ENCODE peak calls at places on chromosomes 16 and 17, in eight cellular contexts. L, P, E, M, C, I, A and F are unnamed samples.

GRCh38 chr17:50565559-50566350 is 5.2 kb downstream of the CACNA1G start:
- DNase-seq in L (no peak), P (no peak), E (no peak), M (no peak), C (no peak), I (no peak), A (no peak), F (no peak)

GRCh38 chr17:15453782-15454181 is 13.6 kb downstream of the CDRT4 start:
- DNase-seq in L (no peak), P (no peak), E (no peak), M (no peak), C (no peak), I (no peak), A (no peak), F (no peak)

GRCh38 chr16:74029122-74029805 is 267.4 kb upstream of the PSMD7 start:
- DNase-seq in L (no peak), P (no peak), E (no peak), M (no peak), C (no peak), I (no peak), A (no peak), F (no peak)

GRCh38 chr16:11472410-11472809 is 114.3 kb downstream of the LITAF start:
- DNase-seq in L (no peak), P (no peak), E (no peak), M (no peak), C (no peak), I (no peak), A (no peak), F (no peak)

GRCh38 chr17:13495423-13495822 is 106.3 kb downstream of the HS3ST3A1 start:
- DNase-seq in L (no peak), P (no peak), E (no peak), M (no peak), C (no peak), I (no peak), A (no peak), F (no peak)

GRCh38 chr16:86929149-86929871 is 351.0 kb downstream of the FOXL1 start:
- DNase-seq in L (peak; percentile 80), P (no peak), E (no peak), M (no peak), C (no peak), I (peak; percentile 96), A (no peak), F (no peak)

GRCh38 chr17:75105269-75106080 is 4.3 kb upstream of the ARMC7 start:
- DNase-seq in L (no peak), P (no peak), E (no peak), M (no peak), C (peak; percentile 70), I (peak; percentile 95), A (peak; percentile 55), F (no peak)

GRCh38 chr16:2468725-2469398 is 2.2 kb upstream of the NTN3 start:
- DNase-seq in L (no peak), P (no peak), E (no peak), M (no peak), C (no peak), I (no peak), A (no peak), F (no peak)

GRCh38 chr16:49236216-49236615 is 45.4 kb downstream of the CBLN1 start:
- DNase-seq in L (no peak), P (no peak), E (no peak), M (no peak), C (no peak), I (no peak), A (no peak), F (no peak)

GRCh38 chr17:2521257-2521656 is 9.6 kb upstream of the METTL16 start:
- DNase-seq in L (no peak), P (no peak), E (no peak), M (peak; percentile 7), C (no peak), I (no peak), A (no peak), F (no peak)

GRCh38 chr16:31467151-31467550 is 4.8 kb upstream of the TGFB1I1 start:
- DNase-seq in L (peak; percentile 70), P (no peak), E (no peak), M (no peak), C (no peak), I (no peak), A (no peak), F (no peak)

GRCh38 chr16:10637337-10638037 is 57.1 kb upstream of the EMP2 start:
- DNase-seq in L (no peak), P (no peak), E (no peak), M (no peak), C (no peak), I (no peak), A (no peak), F (no peak)

GRCh38 chr17:58536541-58536940 is 22.1 kb upstream of the MTMR4 start:
- DNase-seq in L (no peak), P (no peak), E (no peak), M (no peak), C (no peak), I (no peak), A (no peak), F (no peak)

GRCh38 chr16:12796498-12796897 is 7.2 kb downstream of the CPPED1 start:
- DNase-seq in L (no peak), P (no peak), E (no peak), M (no peak), C (no peak), I (no peak), A (no peak), F (no peak)

GRCh38 chr17:79686476-79686875 is 44.3 kb upstream of the ENPP7 start:
- DNase-seq in L (no peak), P (no peak), E (no peak), M (no peak), C (no peak), I (no peak), A (no peak), F (no peak)

GRCh38 chr16:4899474-4899846 is 37.5 kb downstream of the PPL start:
- DNase-seq in L (no peak), P (no peak), E (no peak), M (no peak), C (no peak), I (no peak), A (no peak), F (no peak)

GRCh38 chr16:87897563-87898505 is 28.5 kb upstream of the SLC7A5 start:
- DNase-seq in L (no peak), P (no peak), E (no peak), M (no peak), C (no peak), I (no peak), A (no peak), F (no peak)

GRCh38 chr17:8994319-8994718 is 27.0 kb upstream of the NTN1 start:
- DNase-seq in L (peak; percentile 87), P (peak; percentile 40), E (no peak), M (no peak), C (no peak), I (peak; percentile 47), A (peak; percentile 20), F (no peak)

GRCh38 chr17:34117332-34117731 is 137.8 kb upstream of the CCL2 start:
- DNase-seq in L (no peak), P (no peak), E (peak; percentile 86), M (no peak), C (no peak), I (no peak), A (no peak), F (no peak)

DNA sequence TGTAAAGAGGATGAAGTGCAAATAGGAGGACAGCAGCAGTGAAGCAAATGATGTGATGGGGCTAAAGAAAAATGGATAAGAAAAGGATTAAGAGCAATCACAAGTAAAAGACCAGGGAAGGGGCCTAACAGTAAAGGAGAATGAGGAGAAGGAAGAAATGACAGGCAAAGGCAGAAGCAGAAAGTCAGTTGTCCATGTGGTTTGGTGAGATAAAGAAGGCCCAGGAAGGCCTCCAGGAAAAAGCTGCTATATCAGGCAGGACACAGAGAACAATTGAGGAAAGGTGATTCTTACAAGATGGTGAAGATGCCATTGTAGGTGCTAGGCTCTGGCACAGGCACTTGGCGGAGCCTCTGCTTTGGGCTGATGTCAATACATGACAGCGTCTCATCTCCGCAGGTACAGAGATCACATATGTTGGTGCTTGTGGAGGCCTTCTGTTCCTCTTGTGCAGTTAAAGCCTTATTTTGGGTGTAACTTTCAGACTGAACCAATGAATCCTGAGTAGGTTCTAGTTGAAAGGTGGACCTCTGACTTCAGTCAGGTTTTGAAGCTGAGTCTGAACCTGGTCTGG is 18.1 kb downstream of the RDM1 start:
- DNase-seq in L (no peak), P (no peak), E (no peak), M (no peak), C (no peak), I (no peak), A (no peak), F (no peak)
- TF ChIP-seq POLR2AphosphoS5 in L (no peak), P (no peak), E (no peak), M (no peak), C (no peak), I (no peak), A (no peak), F (no peak)

DNA sequence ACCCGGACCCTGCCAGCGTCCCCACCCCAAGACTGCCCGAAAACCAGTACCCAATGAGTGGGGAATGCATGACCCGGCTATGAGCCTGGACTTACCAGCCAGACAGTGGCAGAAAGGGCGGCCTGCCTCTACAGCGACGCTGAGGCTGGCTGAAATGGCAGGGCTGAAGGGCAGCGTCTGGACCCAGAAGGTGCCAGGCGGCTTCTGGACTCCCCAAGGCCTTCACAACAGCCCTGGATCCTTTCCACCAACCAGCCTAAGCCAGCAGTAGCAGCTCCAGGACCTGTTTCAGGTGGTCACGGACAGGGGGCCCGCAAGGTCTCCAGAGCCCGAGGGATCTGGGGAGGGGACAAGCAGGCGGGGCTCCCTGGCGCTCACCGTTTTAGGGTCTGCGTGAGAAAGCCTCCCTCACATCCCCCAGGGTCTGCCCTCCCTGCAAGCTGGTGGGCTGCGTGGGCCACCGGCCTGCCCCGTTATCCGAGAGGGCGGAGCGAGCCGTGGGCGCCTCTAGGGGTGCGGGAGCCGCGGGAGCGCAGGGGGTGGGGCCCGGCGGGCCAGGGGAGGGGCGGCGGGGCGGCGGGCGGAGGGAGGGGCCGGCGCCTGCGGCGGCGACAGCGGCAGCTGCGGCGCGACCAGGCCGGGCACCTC is at the start of gene RIPOR1:
- DNase-seq in L (peak; percentile 92), P (no peak), E (no peak), M (no peak), C (no peak), I (peak; percentile 21), A (peak; percentile 45), F (no peak)
- H3K27me3 ChIP-seq in L (no peaks in the 10 kb centered on the region), P (no peaks in the 10 kb centered on the region), E (no peaks in the 10 kb centered on the region), M (no peaks in the 10 kb centered on the region), C (no peaks in the 10 kb centered on the region), I (no peaks in the 10 kb centered on the region), A (peaks cover 34% of the 10 kb centered on the region), F (no peaks in the 10 kb centered on the region)

GRCh38 chr16:8848231-8848938 is 20.4 kb downstream of the CARHSP1 start:
- DNase-seq in L (peak; percentile 59), P (no peak), E (no peak), M (no peak), C (no peak), I (no peak), A (no peak), F (no peak)
- TF ChIP-seq POLR2AphosphoS5 in L (no peak), P (no peak), E (no peak), M (no peak), C (no peak), I (no peak), A (no peak), F (no peak)

DNA sequence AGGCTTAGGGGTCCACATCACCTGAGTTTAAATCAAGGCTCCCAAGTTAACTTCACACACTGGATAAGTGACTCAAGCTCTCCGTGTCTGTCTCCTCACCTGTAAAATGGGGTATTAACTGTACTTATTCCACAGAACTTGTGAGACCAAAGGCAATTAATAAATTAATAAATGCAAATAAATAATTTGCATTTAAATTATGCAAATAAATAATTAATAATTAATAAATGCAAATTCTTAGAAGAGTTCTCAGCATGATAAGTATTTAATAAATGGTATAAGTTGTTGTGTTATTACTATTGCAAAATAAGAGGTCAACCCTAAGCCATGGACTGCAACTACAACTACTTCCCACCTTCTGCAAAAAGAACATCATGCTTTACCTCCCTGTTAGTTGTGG is 13.7 kb upstream of the CXCL16 start:
- DNase-seq in L (no peak), P (no peak), E (no peak), M (no peak), C (no peak), I (no peak), A (no peak), F (no peak)
- H3K27me3 ChIP-seq in L (no peaks in the 10 kb centered on the region), P (peaks cover 5% of the 10 kb centered on the region), E (no peaks in the 10 kb centered on the region), M (peaks cover 25% of the 10 kb centered on the region), C (no peaks in the 10 kb centered on the region), I (peaks cover 19% of the 10 kb centered on the region), A (no peaks in the 10 kb centered on the region), F (no peaks in the 10 kb centered on the region)